ENCODE peak calls at places on chromosomes 16 and 17, in eight cellular contexts. K is sigmoid colon; B is right cardiac atrium; I is PC-9; H is hepatocyte; T is CD4-positive, alpha-beta memory T cell; D is thoracic aorta; X is adrenal gland. E is an unnamed sample. For H3K9me3, the result is how much of the 10 kb centered on the place peaks cover.

GRCh38 chr16:117381-118365 is 20.8 kb downstream of the NPRL3 start:
- DNase-seq in K (no peak), B (peak), I (peak), H (peak), T (peak), D (no peak), X (peak), E (peak)

GRCh38 chr17:33983824-33984574 is 271.1 kb upstream of the CCL2 start:
- DNase-seq in K (no peak), B (no peak), I (no peak), H (no peak), T (no peak), D (no peak), X (no peak), E (no peak)

GRCh38 chr17:82524540-82524939 is 5.0 kb downstream of the FOXK2 start:
- DNase-seq in K (no peak), B (no peak), I (no peak), H (peak), T (no peak), D (no peak), X (no peak), E (no peak)

GRCh38 chr16:47574091-47575054 is 113.2 kb downstream of the PHKB start:
- DNase-seq in K (no peak), B (no peak), I (peak), H (no peak), T (peak), D (no peak), X (no peak), E (peak)

GRCh38 chr17:49224198-49224996 is 6.2 kb downstream of the PHOSPHO1 start:
- DNase-seq in K (no peak), B (peak), I (peak), H (peak), T (peak), D (no peak), X (no peak), E (peak)

GRCh38 chr16:86501989-86502855 is 8.1 kb upstream of the FOXF1 start:
- DNase-seq in K (no peak), B (no peak), I (no peak), H (no peak), T (no peak), D (no peak), X (no peak), E (no peak)

GRCh38 chr16:87584271-87584670 is 18.0 kb upstream of the JPH3 start:
- DNase-seq in K (no peak), B (no peak), I (no peak), H (no peak), T (no peak), D (no peak), X (no peak), E (no peak)

GRCh38 chr17:40121191-40121885 is 433 bp upstream of the MSL1 start:
- DNase-seq in K (peak), B (peak), I (peak), H (peak), T (no peak), D (no peak), X (peak), E (peak)

GRCh38 chr16:30761427-30761927 is 385 bp downstream of the CFAP119 start:
- DNase-seq in K (no peak), B (no peak), I (peak), H (peak), T (peak), D (no peak), X (no peak), E (peak)

GRCh38 chr16:8828541-8829165 is 31.0 kb downstream of the PMM2 start:
- DNase-seq in K (no peak), B (no peak), I (no peak), H (no peak), T (no peak), D (no peak), X (no peak), E (no peak)

GRCh38 chr17:43632231-43632630 is 29.5 kb downstream of the MEOX1 start:
- DNase-seq in K (no peak), B (no peak), I (no peak), H (no peak), T (no peak), D (no peak), X (no peak), E (no peak)

GRCh38 chr17:68762911-68763310 is 161.7 kb upstream of the FAM20A start:
- DNase-seq in K (no peak), B (no peak), I (no peak), H (no peak), T (no peak), D (no peak), X (no peak), E (no peak)

DNA sequence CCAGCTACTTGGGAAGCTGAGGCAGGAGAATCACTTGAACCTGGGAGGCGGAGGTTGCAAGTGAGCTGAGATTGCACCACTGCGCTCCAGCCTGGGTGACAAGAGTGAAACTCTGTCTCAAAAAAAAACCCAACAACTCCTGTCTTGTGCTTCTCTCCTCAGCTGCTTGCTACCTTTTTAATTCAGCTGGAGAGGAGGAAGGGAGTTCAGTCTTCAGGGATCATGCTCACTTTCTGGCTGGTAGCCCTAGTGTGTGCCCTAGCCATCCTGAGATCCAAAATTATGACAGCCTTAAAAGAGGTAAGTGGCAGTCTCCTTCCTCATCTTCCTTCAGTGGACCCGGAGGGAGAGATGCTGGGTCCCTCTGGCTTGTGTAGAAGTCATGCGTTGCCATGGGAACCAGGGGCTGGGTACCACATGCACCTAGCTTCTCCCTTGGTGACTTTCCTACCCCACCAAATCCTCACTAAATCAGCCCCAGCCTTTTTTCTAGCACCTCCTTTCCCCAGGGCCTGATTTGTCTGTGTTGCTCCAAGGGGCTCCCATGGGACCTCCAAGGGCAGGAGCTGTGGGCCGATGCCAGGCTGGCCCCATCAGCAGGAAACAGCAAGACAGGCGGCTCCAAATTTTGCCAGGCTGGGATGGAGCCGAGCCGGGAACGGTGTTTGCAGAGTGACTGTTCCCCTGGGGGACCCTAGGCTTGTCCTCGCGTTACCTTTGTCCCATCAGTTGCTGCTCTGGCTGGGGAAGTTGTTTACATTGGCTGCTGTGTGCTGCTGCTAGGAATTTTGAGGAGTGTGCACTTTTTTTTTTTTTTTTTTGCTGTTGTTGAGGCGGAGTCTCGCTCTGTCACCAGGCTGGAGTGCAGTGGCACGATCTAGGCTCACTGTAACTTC is 65.2 kb downstream of the ABCC1 start:
- DNase-seq in K (peak), B (peak), I (peak), H (peak), T (no peak), D (peak), X (peak), E (no peak)
- H3K27ac ChIP-seq in K (peak), B (peak), I (peak), H (no peak), T (no peak), D (no peak), X (no peak), E (no peak)

GRCh38 chr16:26993511-26993910 is 73.2 kb upstream of the C16orf82 start:
- DNase-seq in K (no peak), B (no peak), I (no peak), H (no peak), T (no peak), D (no peak), X (peak), E (no peak)
- H3K9me3 ChIP-seq in K (under half), B (under half), I (under half), H (under half), T (under half), D (under half), X (under half), E (under half)

DNA sequence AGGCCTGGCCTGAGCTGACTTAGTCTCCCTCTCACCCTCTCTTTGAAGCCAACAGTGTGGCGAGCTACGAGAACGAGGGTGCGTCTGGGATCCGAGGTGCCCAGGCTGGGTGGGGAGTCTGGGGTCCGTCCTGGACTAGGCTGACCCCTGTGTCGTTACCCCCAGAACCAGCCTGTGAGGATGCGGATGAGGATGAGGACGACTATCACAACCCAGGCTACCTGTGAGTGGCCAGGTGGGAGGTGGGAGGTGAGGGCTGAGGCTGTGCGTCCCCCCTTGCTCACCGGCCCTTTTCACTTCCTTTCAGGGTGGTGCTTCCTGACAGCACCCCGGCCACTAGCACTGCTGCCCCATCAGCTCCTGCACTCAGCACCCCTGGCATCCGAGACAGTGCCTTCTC is 1.6 kb downstream of the LAT start:
- DNase-seq in K (no peak), B (no peak), I (no peak), H (no peak), T (no peak), D (no peak), X (no peak), E (no peak)
- H3K4me3 ChIP-seq in K (no peak), B (no peak), I (no peak), H (no peak), T (peak), D (no peak), X (no peak), E (peak)

DNA sequence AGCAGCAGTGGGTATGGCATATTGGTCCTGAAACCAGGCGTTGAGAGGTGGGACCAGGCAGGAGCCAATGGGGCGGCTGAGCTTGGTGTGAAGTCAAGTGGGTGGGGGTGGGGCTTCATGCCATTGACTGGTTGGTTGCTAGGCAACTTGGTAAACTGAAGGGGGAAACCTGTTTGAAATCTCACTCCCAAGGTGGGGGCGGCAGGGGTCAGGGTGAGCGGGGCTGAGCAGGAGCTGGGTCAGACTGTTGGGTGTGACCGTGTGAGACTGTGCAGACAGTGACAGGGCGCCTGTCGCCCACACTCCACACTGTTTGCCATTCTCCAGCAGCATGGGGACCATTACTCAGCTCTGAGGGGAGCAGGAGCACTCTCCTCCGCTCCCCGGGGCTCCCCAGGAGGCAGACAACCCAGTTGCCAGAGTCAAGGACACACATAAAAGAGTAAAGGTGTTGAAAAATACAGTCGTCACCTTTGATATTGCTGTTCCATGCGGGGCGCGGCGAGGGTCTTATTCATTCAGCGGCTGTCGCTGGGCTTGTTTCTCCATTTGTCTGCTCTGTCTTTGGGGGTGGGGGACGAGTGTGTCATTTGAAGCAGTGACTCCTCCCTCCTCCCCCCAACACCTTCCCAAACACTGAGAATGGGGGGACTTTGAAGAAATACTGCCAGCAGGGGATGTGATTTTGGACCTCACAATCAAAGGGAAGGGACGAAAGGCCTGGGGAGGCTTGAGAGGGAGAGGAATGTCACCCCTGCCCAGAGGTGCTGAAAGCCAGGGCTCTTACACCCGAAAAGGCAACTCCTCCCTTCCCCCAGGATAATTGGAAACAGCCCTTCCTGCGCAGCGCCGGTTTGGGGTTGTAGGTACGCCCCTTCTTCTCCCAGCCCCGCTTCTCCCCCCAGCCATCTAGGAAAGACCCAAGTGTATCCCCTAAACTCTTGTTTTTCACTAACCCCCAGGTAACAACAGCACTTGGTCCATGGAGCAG is 1.1 kb upstream of the EFNB3 start:
- DNase-seq in K (no peak), B (peak), I (no peak), H (peak), T (no peak), D (no peak), X (no peak), E (no peak)
- H3K27ac ChIP-seq in K (no peak), B (no peak), I (no peak), H (peak), T (no peak), D (no peak), X (no peak), E (no peak)

DNA sequence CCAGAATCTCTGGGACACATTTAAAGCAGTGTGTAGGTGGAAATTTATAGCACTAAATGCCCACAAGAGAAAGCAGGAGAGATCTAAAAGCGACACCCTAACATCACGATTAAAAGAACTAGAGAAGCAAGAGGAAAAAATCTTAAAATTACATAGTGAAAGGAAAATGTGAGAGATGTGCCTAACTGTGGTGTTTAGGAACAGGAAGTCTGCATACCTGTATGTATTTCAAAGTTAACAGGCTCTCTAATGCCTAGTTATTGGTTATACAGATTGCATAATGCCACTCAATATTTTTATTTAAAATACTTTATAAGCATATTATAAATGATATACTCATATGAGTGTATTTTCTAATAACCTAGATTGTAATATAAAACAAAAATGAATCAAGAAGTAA is 25.9 kb downstream of the ZNF267 start:
- DNase-seq in K (no peak), B (no peak), I (no peak), H (no peak), T (no peak), D (no peak), X (no peak), E (no peak)
- H3K9me3 ChIP-seq in K (under half), B (under half), I (under half), H (under half), T (under half), D (under half), X (under half), E (under half)

GRCh38 chr17:1446201-1446600 is 9.8 kb downstream of the CRK start:
- DNase-seq in K (no peak), B (no peak), I (no peak), H (no peak), T (no peak), D (no peak), X (no peak), E (no peak)

GRCh38 chr17:1449412-1449967 is 6.5 kb downstream of the CRK start:
- DNase-seq in K (no peak), B (no peak), I (no peak), H (no peak), T (no peak), D (no peak), X (no peak), E (no peak)

GRCh38 chr17:1452836-1453235 is 3.2 kb downstream of the CRK start:
- DNase-seq in K (no peak), B (no peak), I (no peak), H (no peak), T (no peak), D (no peak), X (peak), E (no peak)

GRCh38 chr17:1442187-1442586 is 13.8 kb downstream of the CRK start:
- DNase-seq in K (no peak), B (peak), I (no peak), H (no peak), T (no peak), D (no peak), X (no peak), E (no peak)

DNA sequence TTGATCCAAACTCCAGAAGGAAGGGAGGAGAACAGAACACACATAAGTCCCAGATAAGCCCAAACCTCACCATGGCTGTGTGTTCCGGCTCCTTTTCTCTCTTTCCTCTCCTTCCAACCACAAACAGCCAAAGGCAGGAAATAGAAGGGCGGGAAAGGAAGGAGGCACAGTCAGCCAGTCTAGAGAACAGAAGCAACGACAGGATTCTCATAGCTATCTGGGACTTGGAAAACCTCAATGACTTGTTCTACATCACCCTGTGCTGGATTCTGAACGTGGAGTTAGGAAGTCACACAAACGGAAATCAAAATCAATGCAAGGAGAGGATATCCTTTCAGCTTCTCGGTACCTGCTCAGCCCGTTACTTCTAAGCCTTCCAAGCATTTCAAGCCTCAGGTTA is 9.0 kb downstream of the CRK start:
- DNase-seq in K (no peak), B (peak), I (no peak), H (no peak), T (no peak), D (no peak), X (no peak), E (no peak)
- H3K4me3 ChIP-seq in K (no peak), B (no peak), I (no peak), H (no peak), T (no peak), D (no peak), X (no peak), E (no peak)

DNA sequence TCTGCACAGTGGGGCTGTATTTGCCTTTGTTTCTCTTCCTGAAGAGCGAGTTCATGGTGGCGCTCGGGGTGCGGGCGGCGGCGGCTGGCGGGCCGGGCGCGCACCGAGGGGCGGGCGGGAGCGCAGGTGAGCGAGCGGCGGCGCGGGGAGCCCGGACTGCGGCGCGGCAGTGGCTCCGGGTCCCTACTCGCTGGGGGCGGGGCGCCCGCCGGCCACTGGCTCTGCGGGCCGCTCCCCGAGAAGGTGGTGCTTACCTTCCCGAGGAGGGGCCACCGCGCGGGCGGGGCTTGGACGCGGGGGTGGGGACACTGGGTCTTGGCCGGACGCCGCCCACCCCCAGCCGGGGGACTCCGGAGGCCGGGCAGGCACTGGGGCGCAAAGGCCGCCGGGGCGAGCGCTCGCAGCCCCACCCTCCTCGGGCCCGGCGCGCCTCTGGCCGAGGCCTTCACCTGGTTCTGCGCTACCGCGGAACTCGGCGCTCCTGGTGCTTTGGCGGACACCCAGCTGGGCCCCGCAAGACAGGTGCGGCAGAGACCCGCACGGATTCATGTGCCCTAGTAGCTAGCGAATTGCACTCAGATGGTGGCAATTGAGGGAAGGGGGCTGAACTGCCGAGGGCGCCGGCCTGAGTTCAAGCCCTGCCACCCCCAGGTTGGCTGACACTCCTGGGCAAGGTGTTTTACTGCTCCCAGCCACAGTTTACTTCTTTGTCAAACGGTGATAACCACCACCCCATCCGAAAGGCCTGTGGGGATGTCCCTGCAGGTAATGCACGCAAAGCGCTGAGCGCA is at the start of gene PPL:
- DNase-seq in K (peak), B (peak), I (peak), H (peak), T (no peak), D (no peak), X (peak), E (no peak)
- H3K27ac ChIP-seq in K (peak), B (no peak), I (peak), H (peak), T (no peak), D (peak), X (peak), E (no peak)

E was measured in CD4-positive, CD25-positive, alpha-beta regulatory T cell.